ENCODE peak calls at places on chromosomes 2 and 18, in five cellular contexts. K is neural progenitor cell, B is T-helper 1 cell, H is fibroblast of the aortic adventitia, M is T-helper 17 cell. N is an unnamed sample.

GRCh38 chr2:226652388-226652787 is 147.2 kb downstream of the IRS1 start:
- DNase-seq in B (no peak), M (no peak), H (peak; percentile 94), K (no peak), N (no peak)

GRCh38 chr2:229376866-229377265 is 105.8 kb upstream of the PID1 start:
- DNase-seq in M (no peak), K (no peak), B (no peak), H (peak; percentile 10), N (no peak)

GRCh38 chr18:7755753-7756475 is 188.8 kb downstream of the PTPRM start:
- DNase-seq in M (no peak), B (no peak), H (peak; percentile 55), K (no peak), N (no peak)

GRCh38 chr18:58080516-58080915 is 36.5 kb downstream of the NEDD4L start:
- DNase-seq in H (no peak), K (no peak), M (no peak), B (no peak), N (no peak)

GRCh38 chr2:33375054-33375453 is 101.4 kb upstream of the RASGRP3 start:
- DNase-seq in B (no peak), H (peak; percentile 91), K (no peak), M (no peak), N (no peak)

GRCh38 chr2:122205637-122206036 is 450.2 kb downstream of the TSN start:
- DNase-seq in M (no peak), K (no peak), B (no peak), H (no peak), N (no peak)

GRCh38 chr2:190180313-190181065 is 118.0 kb upstream of the MSTN start:
- DNase-seq in M (peak; percentile 11), H (no peak), K (peak; percentile 84), B (peak; percentile 13), N (peak; percentile 67)

GRCh38 chr18:48957136-48957535 is 6.4 kb upstream of the SMAD7 start:
- DNase-seq in M (no peak), B (no peak), K (no peak), H (no peak), N (no peak)

GRCh38 chr18:10526211-10526949 is 553 bp downstream of the NAPG start:
- DNase-seq in M (peak; percentile 53), K (peak; percentile 77), B (peak; percentile 34), H (no peak), N (peak; percentile 39)

N was measured in midbrain.